ENCODE peak calls at places on chromosomes 1 and 21, in six cellular contexts. P is aorta; O is esophagus squamous epithelium; H is small intestine; D is ovary; J is CD8-positive, alpha-beta memory T cell. R is an unnamed sample.

GRCh38 chr1:200877839-200878551 is 5.2 kb downstream of the GPR25 start:
- DNase-seq in O (no peak), H (no peak), D (no peak), P (peak; percentile 33), J (no peak), R (no peak)

GRCh38 chr1:100530901-100531487 is 6.9 kb upstream of the GPR88 start:
- DNase-seq in H (peak; percentile 20), J (peak; percentile 48), D (no peak), O (no peak), P (no peak), R (no peak)

GRCh38 chr1:19310720-19311502 is 1.0 kb downstream of the AKR7A2 start:
- DNase-seq in D (peak; percentile 33), H (peak; percentile 73), J (peak; percentile 37), O (no peak), P (no peak), R (no peak)

GRCh38 chr1:10755977-10756521 is 40.4 kb downstream of the CASZ1 start:
- DNase-seq in D (peak; percentile 77), J (peak; percentile 72), H (peak; percentile 93), O (no peak), P (no peak), R (peak; percentile 54)

GRCh38 chr1:86449103-86449502 is 19.6 kb upstream of the CLCA1 start:
- DNase-seq in J (no peak), P (no peak), O (no peak), H (no peak), D (no peak), R (no peak)

GRCh38 chr1:116306837-116307442 is 66.1 kb upstream of the ATP1A1 start:
- DNase-seq in H (peak; percentile 49), O (no peak), P (no peak), D (no peak), J (no peak), R (no peak)

GRCh38 chr1:151989131-151989868 is 4.4 kb downstream of the S100A10 start:
- DNase-seq in H (peak; percentile 86), J (peak; percentile 65), P (peak; percentile 90), O (no peak), D (peak; percentile 45), R (peak; percentile 79)

GRCh38 chr1:113981962-113982931 is 3.0 kb downstream of the OLFML3 start:
- DNase-seq in J (no peak), P (peak; percentile 87), O (no peak), D (peak; percentile 77), H (peak; percentile 21), R (no peak)

GRCh38 chr1:230149751-230150584 is 82.9 kb downstream of the GALNT2 start:
- DNase-seq in H (no peak), J (no peak), O (no peak), D (no peak), P (peak; percentile 76), R (no peak)

GRCh38 chr1:117093091-117093534 is 28.4 kb downstream of the TRIM45 start:
- DNase-seq in O (no peak), P (peak; percentile 91), J (no peak), D (peak; percentile 42), H (no peak), R (peak; percentile 87)

GRCh38 chr1:111747947-111748346 is 7.8 kb upstream of the DDX20 start:
- DNase-seq in J (no peak), H (no peak), O (no peak), D (no peak), P (no peak), R (no peak)
- H3K27ac ChIP-seq in J (no peak overlapping the region), H (no peak overlapping the region), O (no peak overlapping the region), D (no peak overlapping the region), P (no peak overlapping the region), R (no peak overlapping the region)

GRCh38 chr1:158830074-158830677 is 975 bp upstream of the MNDA start:
- DNase-seq in D (no peak), O (no peak), H (no peak), P (no peak), J (no peak), R (no peak)
- H3K27ac ChIP-seq in D (no peak overlapping the region), O (no peak overlapping the region), H (no peak overlapping the region), P (no peak overlapping the region), J (no peak overlapping the region), R (no peak overlapping the region)

DNA sequence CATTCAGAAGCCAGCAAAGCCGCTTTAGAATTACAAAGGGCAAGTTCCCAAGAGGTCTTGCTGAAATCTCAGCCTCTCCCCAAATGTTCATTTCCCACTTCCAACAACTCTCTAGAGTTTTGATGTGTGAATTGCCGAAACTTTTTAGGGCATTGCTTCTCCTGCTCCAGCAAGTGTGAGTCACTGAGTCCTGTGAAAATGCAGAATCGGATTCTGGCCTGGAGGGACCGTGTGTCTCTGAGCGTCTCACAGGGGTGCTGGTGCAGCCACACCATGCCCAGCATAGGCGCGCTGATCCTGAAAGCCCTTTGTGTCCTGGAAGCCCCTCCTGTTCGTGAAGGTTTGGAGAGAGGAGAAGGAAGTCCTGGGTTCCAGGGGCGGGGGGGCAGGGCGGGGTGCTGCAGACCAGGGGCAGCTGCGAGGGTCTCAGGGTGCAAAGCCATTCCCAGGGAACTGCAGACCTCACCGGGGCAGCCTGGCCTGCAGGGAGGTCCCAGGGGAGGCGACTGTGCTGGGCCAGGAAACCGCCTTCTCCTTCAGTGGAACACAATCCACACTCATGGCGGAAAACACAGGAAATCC is 43.7 kb upstream of the ADARB1 start:
- DNase-seq in J (no peak), H (no peak), O (no peak), D (no peak), P (peak; percentile 76), R (no peak)
- H3K27ac ChIP-seq in J (no peak overlapping the region), H (peak overlapping the region; percentile 17), O (peak overlapping the region; percentile 50), D (no peak overlapping the region), P (no peak overlapping the region), R (no peak overlapping the region)

GRCh38 chr21:18354947-18355346 is 48.6 kb downstream of the TMPRSS15 start:
- DNase-seq in D (no peak), J (no peak), H (no peak), P (no peak), O (no peak), R (peak; percentile 1)
- H3K27ac ChIP-seq in D (no peak overlapping the region), J (no peak overlapping the region), H (no peak overlapping the region), P (no peak overlapping the region), O (no peak overlapping the region), R (no peak overlapping the region)

GRCh38 chr1:22756053-22756730 is 45.6 kb downstream of the EPHB2 start:
- DNase-seq in O (no peak), D (peak; percentile 52), P (no peak), J (no peak), H (no peak), R (no peak)

GRCh38 chr1:22760453-22760852 is 49.8 kb downstream of the EPHB2 start:
- DNase-seq in H (no peak), J (no peak), D (no peak), O (no peak), P (no peak), R (peak; percentile 20)

GRCh38 chr1:22763479-22764200 is 53.0 kb downstream of the EPHB2 start:
- DNase-seq in O (no peak), P (no peak), J (no peak), H (no peak), D (no peak), R (no peak)

DNA sequence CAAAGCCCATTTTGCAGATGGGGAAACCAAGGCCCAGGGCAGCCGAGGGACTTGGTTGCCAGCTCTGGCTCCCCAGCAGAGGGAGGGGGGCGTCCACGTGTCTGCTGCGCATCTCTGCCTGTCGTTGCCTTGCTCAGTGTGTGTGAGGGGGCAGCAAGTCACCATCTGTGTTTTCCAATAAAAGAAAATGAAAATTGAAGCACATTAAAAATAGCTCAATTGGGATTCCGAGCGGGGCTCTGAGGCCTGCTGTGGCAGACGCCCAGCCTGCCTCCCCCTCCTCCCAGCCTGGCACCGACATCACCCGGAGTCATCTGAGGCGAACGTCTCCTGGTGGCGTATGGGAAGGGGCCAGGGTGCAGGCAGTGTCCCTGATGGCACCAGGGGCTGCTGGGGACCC is 51.2 kb downstream of the EPHB2 start:
- DNase-seq in D (no peak), J (no peak), O (no peak), P (no peak), H (no peak), R (no peak)
- H3K27ac ChIP-seq in D (no peak overlapping the region), J (no peak overlapping the region), O (no peak overlapping the region), P (no peak overlapping the region), H (no peak overlapping the region), R (no peak overlapping the region)

GRCh38 chr1:172991674-172992400 is 58.9 kb downstream of the TNFSF18 start:
- DNase-seq in J (no peak), H (no peak), P (no peak), D (no peak), O (no peak), R (no peak)

GRCh38 chr1:172990598-172991215 is 60.0 kb downstream of the TNFSF18 start:
- DNase-seq in D (no peak), P (no peak), O (no peak), J (no peak), H (no peak), R (no peak)

GRCh38 chr1:172997941-172998361 is 52.8 kb downstream of the TNFSF18 start:
- DNase-seq in D (no peak), O (no peak), P (no peak), H (no peak), J (no peak), R (no peak)

GRCh38 chr1:172999349-172999748 is 51.4 kb downstream of the TNFSF18 start:
- DNase-seq in J (no peak), H (no peak), P (no peak), D (no peak), O (no peak), R (no peak)

GRCh38 chr1:172993640-172994039 is 57.1 kb downstream of the TNFSF18 start:
- DNase-seq in H (no peak), O (no peak), J (no peak), P (no peak), D (no peak), R (no peak)
- H3K27ac ChIP-seq in H (no peak overlapping the region), O (no peak overlapping the region), J (no peak overlapping the region), P (no peak overlapping the region), D (no peak overlapping the region), R (no peak overlapping the region)

DNA sequence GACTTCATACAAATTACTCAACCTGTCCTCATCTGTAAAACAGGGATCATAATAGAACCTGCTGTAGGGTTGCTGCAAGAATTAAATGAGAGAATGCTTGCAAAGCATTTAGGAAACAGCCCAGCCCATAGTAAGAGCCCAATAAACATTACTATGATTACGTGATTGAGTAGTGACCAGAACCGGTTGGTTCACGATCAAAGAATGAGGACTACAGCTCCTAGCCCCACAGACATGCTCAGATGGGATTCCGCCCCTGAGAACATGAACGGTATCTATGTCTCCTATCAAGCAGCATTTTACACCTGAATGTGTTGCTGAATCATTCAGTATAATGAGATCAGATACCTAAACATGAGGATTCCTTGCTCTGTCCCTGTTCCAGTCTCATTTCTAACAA is 104.8 kb upstream of the ZNF648 start:
- DNase-seq in H (no peak), J (no peak), D (no peak), O (no peak), P (no peak), R (no peak)
- H3K27ac ChIP-seq in H (no peak overlapping the region), J (no peak overlapping the region), D (no peak overlapping the region), O (peak overlapping the region; percentile 1), P (no peak overlapping the region), R (no peak overlapping the region)

GRCh38 chr1:231600461-231600976 is 26.1 kb upstream of the DISC1 start:
- DNase-seq in O (no peak), P (no peak), D (no peak), J (no peak), H (no peak), R (no peak)

GRCh38 chr1:231603598-231604275 is 22.9 kb upstream of the DISC1 start:
- DNase-seq in J (no peak), H (peak; percentile 71), P (no peak), D (no peak), O (no peak), R (peak; percentile 46)

GRCh38 chr1:231604276-231604621 is 22.3 kb upstream of the DISC1 start:
- DNase-seq in P (no peak), J (no peak), H (no peak), O (no peak), D (no peak), R (no peak)

GRCh38 chr1:231602675-231602984 is 24.0 kb upstream of the DISC1 start:
- DNase-seq in D (no peak), H (no peak), O (no peak), P (no peak), J (no peak), R (no peak)

GRCh38 chr1:231601775-231602674 is 24.6 kb upstream of the DISC1 start:
- DNase-seq in P (no peak), O (no peak), D (no peak), H (no peak), J (no peak), R (no peak)
- H3K27ac ChIP-seq in P (no peak overlapping the region), O (no peak overlapping the region), D (no peak overlapping the region), H (no peak overlapping the region), J (no peak overlapping the region), R (no peak overlapping the region)

R was measured in RWPE1.